ENCODE peak calls at places on chromosomes 12 and 14, in four cellular contexts. One of them, this sample, is unnamed.

GRCh38 chr14:73743431-73743931 is 29.3 kb upstream of the PNMA1 start:
- DNase-seq in colonic mucosa: peak; percentile 58
- DNase-seq in astrocyte of the cerebellum: no peak
- DNase-seq in AG04450: no peak
- DNase-seq in this sample: no peak

GRCh38 chr14:92783813-92784431 is 10.2 kb upstream of the GOLGA5 start:
- DNase-seq in colonic mucosa: peak; percentile 59
- DNase-seq in astrocyte of the cerebellum: peak; percentile 48
- DNase-seq in AG04450: peak; percentile 30
- DNase-seq in this sample: no peak

GRCh38 chr12:56800221-56800620 is 37.1 kb downstream of the HSD17B6 start:
- DNase-seq in colonic mucosa: no peak
- DNase-seq in astrocyte of the cerebellum: no peak
- DNase-seq in AG04450: no peak
- DNase-seq in this sample: no peak

GRCh38 chr14:83291716-83292115 is 1758.1 kb upstream of the SEL1L start:
- DNase-seq in colonic mucosa: no peak
- DNase-seq in astrocyte of the cerebellum: no peak
- DNase-seq in AG04450: no peak
- DNase-seq in this sample: no peak

GRCh38 chr14:67623114-67623513 is 3.4 kb downstream of the ARG2 start:
- DNase-seq in colonic mucosa: no peak
- DNase-seq in astrocyte of the cerebellum: peak; percentile 46
- DNase-seq in AG04450: no peak
- DNase-seq in this sample: no peak

GRCh38 chr12:39393890-39394289 is 49.0 kb downstream of the KIF21A start:
- DNase-seq in colonic mucosa: no peak
- DNase-seq in astrocyte of the cerebellum: no peak
- DNase-seq in AG04450: no peak
- DNase-seq in this sample: no peak

GRCh38 chr12:32558941-32559340 is 120.2 kb upstream of the DNM1L start:
- DNase-seq in colonic mucosa: no peak
- DNase-seq in astrocyte of the cerebellum: no peak
- DNase-seq in AG04450: no peak
- DNase-seq in this sample: no peak

GRCh38 chr12:124306686-124307555 is 12.0 kb downstream of the RFLNA start:
- DNase-seq in colonic mucosa: no peak
- DNase-seq in astrocyte of the cerebellum: no peak
- DNase-seq in AG04450: no peak
- DNase-seq in this sample: no peak

GRCh38 chr12:68106160-68106559 is 53.4 kb downstream of the IFNG start:
- DNase-seq in colonic mucosa: no peak
- DNase-seq in astrocyte of the cerebellum: peak; percentile 65
- DNase-seq in AG04450: no peak
- DNase-seq in this sample: no peak

GRCh38 chr12:57272337-57273151 is 21.6 kb upstream of the STAC3 start:
- DNase-seq in colonic mucosa: no peak
- DNase-seq in astrocyte of the cerebellum: no peak
- DNase-seq in AG04450: no peak
- DNase-seq in this sample: no peak

GRCh38 chr12:114853003-114853529 is 169.1 kb upstream of the TBX3 start:
- DNase-seq in colonic mucosa: no peak
- DNase-seq in astrocyte of the cerebellum: no peak
- DNase-seq in AG04450: no peak
- DNase-seq in this sample: no peak

GRCh38 chr12:66744956-66745383 is 66.1 kb upstream of the GRIP1 start:
- DNase-seq in colonic mucosa: no peak
- DNase-seq in astrocyte of the cerebellum: no peak
- DNase-seq in AG04450: no peak
- DNase-seq in this sample: no peak

GRCh38 chr12:82835217-82835616 is 148.5 kb downstream of the TMTC2 start:
- DNase-seq in colonic mucosa: no peak
- DNase-seq in astrocyte of the cerebellum: no peak
- DNase-seq in AG04450: no peak
- DNase-seq in this sample: no peak

GRCh38 chr12:6554990-6555691 is 701 bp downstream of the IFFO1 start:
- DNase-seq in colonic mucosa: no peak
- DNase-seq in astrocyte of the cerebellum: no peak
- DNase-seq in AG04450: no peak
- DNase-seq in this sample: peak; percentile 86

GRCh38 chr12:94277426-94278000 is 129.1 kb downstream of the PLXNC1 start:
- DNase-seq in colonic mucosa: no peak
- DNase-seq in astrocyte of the cerebellum: no peak
- DNase-seq in AG04450: no peak
- DNase-seq in this sample: no peak

GRCh38 chr12:105978686-105979085 is 160.1 kb downstream of the NUAK1 start:
- DNase-seq in colonic mucosa: no peak
- DNase-seq in astrocyte of the cerebellum: no peak
- DNase-seq in AG04450: no peak
- DNase-seq in this sample: no peak

GRCh38 chr14:29654910-29655590 is 272.6 kb downstream of the PRKD1 start:
- DNase-seq in colonic mucosa: no peak
- DNase-seq in astrocyte of the cerebellum: no peak
- DNase-seq in AG04450: no peak
- DNase-seq in this sample: no peak

GRCh38 chr12:79773896-79774295 is 83.1 kb upstream of the PAWR start:
- DNase-seq in colonic mucosa: no peak
- DNase-seq in astrocyte of the cerebellum: no peak
- DNase-seq in AG04450: no peak
- DNase-seq in this sample: no peak

GRCh38 chr12:54475542-54475941 is 2.1 kb upstream of the GTSF1 start:
- DNase-seq in colonic mucosa: no peak
- DNase-seq in astrocyte of the cerebellum: no peak
- DNase-seq in AG04450: no peak
- DNase-seq in this sample: no peak

GRCh38 chr12:54156578-54156977 is 32.2 kb downstream of the SMUG1 start:
- DNase-seq in colonic mucosa: no peak
- DNase-seq in astrocyte of the cerebellum: no peak
- DNase-seq in AG04450: no peak
- DNase-seq in this sample: no peak

GRCh38 chr12:52060498-52061177 is 9.1 kb upstream of the ATG101 start:
- DNase-seq in colonic mucosa: no peak
- DNase-seq in astrocyte of the cerebellum: no peak
- DNase-seq in AG04450: no peak
- DNase-seq in this sample: peak; percentile 85

GRCh38 chr12:121218588-121219352 is 8.8 kb downstream of the P2RX4 start:
- DNase-seq in colonic mucosa: peak; percentile 59
- DNase-seq in astrocyte of the cerebellum: no peak
- DNase-seq in AG04450: no peak
- DNase-seq in this sample: no peak

GRCh38 chr14:104572668-104573067 is 6.9 kb upstream of the C14orf180 start:
- DNase-seq in colonic mucosa: no peak
- DNase-seq in astrocyte of the cerebellum: no peak
- DNase-seq in AG04450: no peak
- DNase-seq in this sample: no peak

GRCh38 chr12:111519083-111519482 is 80.0 kb downstream of the ATXN2 start:
- DNase-seq in colonic mucosa: no peak
- DNase-seq in astrocyte of the cerebellum: no peak
- DNase-seq in AG04450: no peak
- DNase-seq in this sample: no peak

GRCh38 chr12:40104461-40105264 is 1.2 kb downstream of the SLC2A13 start:
- DNase-seq in colonic mucosa: peak; percentile 40
- DNase-seq in astrocyte of the cerebellum: no peak
- DNase-seq in AG04450: no peak
- DNase-seq in this sample: no peak

GRCh38 chr14:64117671-64118402 is 176.3 kb downstream of the ESR2 start:
- DNase-seq in colonic mucosa: no peak
- DNase-seq in astrocyte of the cerebellum: peak; percentile 22
- DNase-seq in AG04450: no peak
- DNase-seq in this sample: peak; percentile 33

GRCh38 chr12:11347810-11348209 is 37.6 kb upstream of the PRB4 start:
- DNase-seq in colonic mucosa: no peak
- DNase-seq in astrocyte of the cerebellum: no peak
- DNase-seq in AG04450: no peak
- DNase-seq in this sample: no peak

GRCh38 chr14:32913725-32914124 is 25.0 kb upstream of the NPAS3 start:
- DNase-seq in colonic mucosa: no peak
- DNase-seq in astrocyte of the cerebellum: no peak
- DNase-seq in AG04450: no peak
- DNase-seq in this sample: no peak

GRCh38 chr12:25424186-25424854 is 128.8 kb downstream of the LMNTD1 start:
- DNase-seq in colonic mucosa: no peak
- DNase-seq in astrocyte of the cerebellum: no peak
- DNase-seq in AG04450: no peak
- DNase-seq in this sample: no peak

GRCh38 chr14:98501335-98501734 is 770.7 kb downstream of the BCL11B start:
- DNase-seq in colonic mucosa: no peak
- DNase-seq in astrocyte of the cerebellum: no peak
- DNase-seq in AG04450: no peak
- DNase-seq in this sample: no peak

GRCh38 chr12:51848843-51849735 is 571 bp upstream of the FIGNL2 start:
- DNase-seq in colonic mucosa: no peak
- DNase-seq in astrocyte of the cerebellum: no peak
- DNase-seq in AG04450: no peak
- DNase-seq in this sample: peak; percentile 78

GRCh38 chr14:34873591-34874385 is 1.4 kb downstream of the BAZ1A start:
- DNase-seq in colonic mucosa: peak; percentile 84
- DNase-seq in astrocyte of the cerebellum: no peak
- DNase-seq in AG04450: no peak
- DNase-seq in this sample: peak; percentile 93

GRCh38 chr14:82153689-82154088 is 620.0 kb upstream of the SEL1L start:
- DNase-seq in colonic mucosa: no peak
- DNase-seq in astrocyte of the cerebellum: no peak
- DNase-seq in AG04450: no peak
- DNase-seq in this sample: no peak

GRCh38 chr12:119808441-119808840 is 68.7 kb downstream of the CIT start:
- DNase-seq in colonic mucosa: no peak
- DNase-seq in astrocyte of the cerebellum: no peak
- DNase-seq in AG04450: no peak
- DNase-seq in this sample: no peak

DNA sequence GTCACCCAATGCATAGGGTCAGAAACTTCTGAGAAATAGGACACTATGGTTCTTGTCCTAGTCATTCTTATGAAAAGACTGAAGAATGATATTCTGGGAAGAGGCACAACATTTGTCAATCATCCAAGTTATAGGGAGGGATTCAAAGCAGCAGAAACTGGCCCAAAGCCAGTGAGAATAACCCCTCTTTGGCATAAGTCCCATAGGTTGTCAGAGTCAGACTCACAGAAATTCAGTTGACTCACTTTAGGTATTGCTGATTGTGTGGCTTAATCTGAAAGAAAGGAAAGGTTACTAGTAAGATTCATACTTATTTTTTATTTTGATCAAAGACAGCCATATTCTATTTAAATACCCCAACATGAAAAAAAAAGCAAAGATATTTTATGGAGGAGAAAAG is 151.0 kb downstream of the SRGAP1 start:
- DNase-seq in colonic mucosa: no peak
- DNase-seq in astrocyte of the cerebellum: no peak
- DNase-seq in AG04450: no peak
- DNase-seq in this sample: no peak
- TF ChIP-seq CTCF in colonic mucosa: no peak
- TF ChIP-seq CTCF in astrocyte of the cerebellum: no peak
- TF ChIP-seq CTCF in AG04450: no peak
- TF ChIP-seq CTCF in this sample: no peak

GRCh38 chr14:60093088-60093487 is 1.4 kb downstream of the PCNX4 start:
- DNase-seq in colonic mucosa: no peak
- DNase-seq in astrocyte of the cerebellum: no peak
- DNase-seq in AG04450: no peak
- DNase-seq in this sample: no peak

GRCh38 chr14:60092516-60092915 is 793 bp downstream of the PCNX4 start:
- DNase-seq in colonic mucosa: peak; percentile 35
- DNase-seq in astrocyte of the cerebellum: no peak
- DNase-seq in AG04450: no peak
- DNase-seq in this sample: peak; percentile 24

GRCh38 chr14:60091550-60092511 is at the start of gene PCNX4:
- DNase-seq in colonic mucosa: peak; percentile 97
- DNase-seq in astrocyte of the cerebellum: peak; percentile 98
- DNase-seq in AG04450: peak; percentile 96
- DNase-seq in this sample: peak; percentile 97

GRCh38 chr14:60094306-60094897 is 2.7 kb downstream of the PCNX4 start:
- DNase-seq in colonic mucosa: no peak
- DNase-seq in astrocyte of the cerebellum: no peak
- DNase-seq in AG04450: no peak
- DNase-seq in this sample: no peak

DNA sequence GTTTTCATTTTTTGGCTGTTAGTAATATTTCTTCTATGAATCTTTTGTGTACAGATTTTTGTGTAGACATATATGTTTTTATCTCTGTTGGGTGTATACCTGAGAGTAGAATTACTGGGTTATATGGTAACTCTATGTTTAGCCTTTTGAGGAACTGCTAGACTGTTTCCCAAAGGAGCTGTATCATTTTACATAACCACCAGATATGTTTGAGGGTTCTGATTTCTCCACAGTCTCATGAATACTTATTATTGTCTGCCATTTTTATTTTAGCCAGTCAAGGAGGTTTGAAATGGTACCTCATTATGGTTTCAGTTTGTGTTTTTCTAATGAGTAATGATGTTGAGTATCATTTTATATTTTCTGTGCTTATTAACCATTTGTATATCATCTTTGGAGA is 1.9 kb downstream of the PCNX4 start:
- DNase-seq in colonic mucosa: no peak
- DNase-seq in astrocyte of the cerebellum: no peak
- DNase-seq in AG04450: no peak
- DNase-seq in this sample: no peak
- TF ChIP-seq CTCF in colonic mucosa: no peak
- TF ChIP-seq CTCF in astrocyte of the cerebellum: no peak
- TF ChIP-seq CTCF in AG04450: no peak
- TF ChIP-seq CTCF in this sample: no peak

GRCh38 chr14:105601360-105602242 is 75.2 kb downstream of the TMEM121 start:
- DNase-seq in colonic mucosa: no peak
- DNase-seq in astrocyte of the cerebellum: no peak
- DNase-seq in AG04450: no peak
- DNase-seq in this sample: peak; percentile 53

GRCh38 chr14:105600939-105601359 is 74.6 kb downstream of the TMEM121 start:
- DNase-seq in colonic mucosa: no peak
- DNase-seq in astrocyte of the cerebellum: no peak
- DNase-seq in AG04450: no peak
- DNase-seq in this sample: no peak

GRCh38 chr14:105605501-105606304 is 79.3 kb downstream of the TMEM121 start:
- DNase-seq in colonic mucosa: peak; percentile 15
- DNase-seq in astrocyte of the cerebellum: no peak
- DNase-seq in AG04450: no peak
- DNase-seq in this sample: peak; percentile 72

GRCh38 chr14:105602799-105603763 is 76.7 kb downstream of the TMEM121 start:
- DNase-seq in colonic mucosa: peak; percentile 40
- DNase-seq in astrocyte of the cerebellum: no peak
- DNase-seq in AG04450: no peak
- DNase-seq in this sample: no peak

GRCh38 chr14:105602243-105602750 is 75.9 kb downstream of the TMEM121 start:
- DNase-seq in colonic mucosa: no peak
- DNase-seq in astrocyte of the cerebellum: no peak
- DNase-seq in AG04450: no peak
- DNase-seq in this sample: peak; percentile 27
- TF ChIP-seq CTCF in colonic mucosa: no peak
- TF ChIP-seq CTCF in astrocyte of the cerebellum: no peak
- TF ChIP-seq CTCF in AG04450: no peak
- TF ChIP-seq CTCF in this sample: no peak

GRCh38 chr14:46344327-46344937 is 307.1 kb downstream of the RPL10L start:
- DNase-seq in colonic mucosa: no peak
- DNase-seq in astrocyte of the cerebellum: peak; percentile 1
- DNase-seq in AG04450: no peak
- DNase-seq in this sample: no peak
- TF ChIP-seq CTCF in colonic mucosa: peak; percentile 35
- TF ChIP-seq CTCF in astrocyte of the cerebellum: peak; percentile 49
- TF ChIP-seq CTCF in AG04450: no peak
- TF ChIP-seq CTCF in this sample: peak; percentile 23

GRCh38 chr14:100028990-100029677 is 36.1 kb upstream of the EVL start:
- DNase-seq in colonic mucosa: no peak
- DNase-seq in astrocyte of the cerebellum: no peak
- DNase-seq in AG04450: no peak
- DNase-seq in this sample: no peak
- TF ChIP-seq CTCF in colonic mucosa: no peak
- TF ChIP-seq CTCF in astrocyte of the cerebellum: peak; percentile 8
- TF ChIP-seq CTCF in AG04450: no peak
- TF ChIP-seq CTCF in this sample: no peak